ENCODE peak calls at places on chromosome 20, in four cellular contexts. Z, X, R and G are unnamed samples.

GRCh38 chr20:33663161-33664084 is 1.3 kb downstream of the C20orf144 start:
- DNase-seq in Z (peak; percentile 70), X (peak; percentile 88), R (no peak), G (peak; percentile 82)

GRCh38 chr20:51563597-51564332 is 21.2 kb upstream of the NFATC2 start:
- DNase-seq in Z (peak; percentile 68), X (peak; percentile 81), R (no peak), G (peak; percentile 73)

GRCh38 chr20:25739615-25740320 is 43.1 kb upstream of the ZNF337 start:
- DNase-seq in Z (no peak), X (no peak), R (no peak), G (no peak)

GRCh38 chr20:37523012-37523391 is 2.0 kb downstream of the NNAT start:
- DNase-seq in Z (no peak), X (no peak), R (no peak), G (no peak)

GRCh38 chr20:49377326-49377725 is 99.5 kb upstream of the ZNFX1 start:
- DNase-seq in Z (no peak), X (no peak), R (no peak), G (no peak)

GRCh38 chr20:45765307-45765910 is 26.3 kb downstream of the WFDC3 start:
- DNase-seq in Z (no peak), X (no peak), R (no peak), G (no peak)

GRCh38 chr20:416950-417800 is 9.1 kb downstream of the RBCK1 start:
- DNase-seq in Z (no peak), X (no peak), R (no peak), G (no peak)

GRCh38 chr20:40953856-40954255 is 74.8 kb upstream of the TOP1 start:
- DNase-seq in Z (no peak), X (no peak), R (no peak), G (no peak)

GRCh38 chr20:49306903-49307336 is 29.1 kb upstream of the ZNFX1 start:
- DNase-seq in Z (peak; percentile 60), X (no peak), R (no peak), G (no peak)

GRCh38 chr20:47358672-47359532 is 2.4 kb upstream of the ZMYND8 start:
- DNase-seq in Z (peak; percentile 100), X (peak; percentile 63), R (no peak), G (peak; percentile 38)
- TF ChIP-seq CREM in Z (no peak), X (peak; percentile 6), R (no peak), G (no peak)

GRCh38 chr20:35952480-35953410 is 1.6 kb downstream of the SCAND1 start:
- DNase-seq in Z (peak; percentile 66), X (peak; percentile 48), R (no peak), G (no peak)
- TF ChIP-seq SP1 in Z (no peak), X (no peak), R (no peak), G (no peak)

DNA sequence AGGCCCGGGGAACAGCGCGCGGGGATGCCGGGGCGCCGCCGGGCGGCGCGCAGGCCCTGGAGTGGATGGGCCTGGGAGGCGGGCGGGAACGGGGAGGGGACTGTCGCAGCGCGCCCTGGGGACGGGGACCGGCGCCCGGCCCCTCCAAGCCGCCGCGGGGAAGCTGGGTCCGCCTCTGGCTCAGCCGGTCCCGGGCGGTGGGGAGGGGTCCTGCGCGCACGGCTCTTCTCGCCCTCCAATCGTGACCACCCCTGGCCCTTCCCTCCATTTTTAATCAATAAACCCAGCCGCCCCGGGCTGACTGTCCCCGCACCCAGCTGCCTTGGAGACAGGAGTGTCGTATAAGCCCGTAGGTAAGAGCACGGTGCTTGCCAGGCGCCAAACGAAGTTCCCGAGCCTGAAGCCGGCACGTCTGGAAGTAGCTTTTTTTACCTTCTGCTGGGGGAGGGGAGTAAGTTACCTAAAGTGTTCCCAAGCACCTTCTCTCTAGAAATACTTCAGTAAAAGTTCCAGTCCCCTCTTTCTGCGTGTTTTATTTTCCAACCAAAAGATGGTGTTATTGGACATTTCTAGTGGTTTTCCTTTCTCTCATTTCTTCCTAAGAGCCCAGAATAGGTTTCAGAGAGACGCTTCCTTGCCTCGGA is 780 bp upstream of the TAF4 start:
- DNase-seq in Z (peak; percentile 73), X (peak; percentile 70), R (no peak), G (peak; percentile 74)
- TF ChIP-seq CREM in Z (no peak), X (no peak), R (no peak), G (no peak)

DNA sequence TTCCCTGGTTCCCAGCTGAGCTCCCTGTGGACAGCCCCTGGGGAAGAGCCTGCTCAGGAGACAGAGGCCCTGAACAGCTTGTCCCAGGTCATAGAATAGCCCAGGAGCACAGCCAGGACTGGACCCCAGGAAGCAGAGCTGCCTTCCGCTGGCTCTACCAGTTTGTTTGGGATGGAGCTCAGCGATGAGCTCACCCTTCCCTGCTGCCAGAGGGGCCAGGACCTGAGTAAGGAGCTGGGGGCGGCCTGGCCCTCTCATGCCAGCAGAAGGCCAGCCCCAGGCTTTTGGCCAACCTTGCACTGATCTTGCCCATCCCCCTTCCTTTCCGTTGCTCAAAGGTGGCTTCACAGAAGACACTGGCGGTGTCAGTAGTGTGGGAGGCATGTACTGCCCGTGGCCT is 17.5 kb downstream of the MMP24OS start:
- DNase-seq in Z (no peak), X (no peak), R (no peak), G (no peak)
- TF ChIP-seq SP1 in Z (no peak), X (no peak), R (no peak), G (no peak)

GRCh38 chr20:61797200-61797599 is 268.5 kb downstream of the TAF4 start:
- DNase-seq in Z (no peak), X (no peak), R (no peak), G (peak; percentile 25)
- TF ChIP-seq CREM in Z (no peak), X (no peak), R (no peak), G (no peak)

GRCh38 chr20:58407966-58408557 is 19.0 kb downstream of the VAPB start:
- DNase-seq in Z (no peak), X (no peak), R (peak; percentile 48), G (no peak)
- TF ChIP-seq SP1 in Z (no peak), X (no peak), R (no peak), G (no peak)

GRCh38 chr20:23087587-23088275 is 1.6 kb upstream of the CD93 start:
- DNase-seq in Z (no peak), X (peak; percentile 49), R (no peak), G (no peak)

GRCh38 chr20:23084845-23085355 is 1.2 kb downstream of the CD93 start:
- DNase-seq in Z (no peak), X (no peak), R (no peak), G (no peak)

GRCh38 chr20:23086931-23087411 is 847 bp upstream of the CD93 start:
- DNase-seq in Z (no peak), X (no peak), R (no peak), G (no peak)

GRCh38 chr20:23085415-23086055 is 589 bp downstream of the CD93 start:
- DNase-seq in Z (no peak), X (no peak), R (no peak), G (no peak)

GRCh38 chr20:23086056-23086551 is at the start of gene CD93:
- DNase-seq in Z (no peak), X (peak; percentile 17), R (no peak), G (no peak)
- TF ChIP-seq CREM in Z (no peak), X (no peak), R (no peak), G (no peak)

DNA sequence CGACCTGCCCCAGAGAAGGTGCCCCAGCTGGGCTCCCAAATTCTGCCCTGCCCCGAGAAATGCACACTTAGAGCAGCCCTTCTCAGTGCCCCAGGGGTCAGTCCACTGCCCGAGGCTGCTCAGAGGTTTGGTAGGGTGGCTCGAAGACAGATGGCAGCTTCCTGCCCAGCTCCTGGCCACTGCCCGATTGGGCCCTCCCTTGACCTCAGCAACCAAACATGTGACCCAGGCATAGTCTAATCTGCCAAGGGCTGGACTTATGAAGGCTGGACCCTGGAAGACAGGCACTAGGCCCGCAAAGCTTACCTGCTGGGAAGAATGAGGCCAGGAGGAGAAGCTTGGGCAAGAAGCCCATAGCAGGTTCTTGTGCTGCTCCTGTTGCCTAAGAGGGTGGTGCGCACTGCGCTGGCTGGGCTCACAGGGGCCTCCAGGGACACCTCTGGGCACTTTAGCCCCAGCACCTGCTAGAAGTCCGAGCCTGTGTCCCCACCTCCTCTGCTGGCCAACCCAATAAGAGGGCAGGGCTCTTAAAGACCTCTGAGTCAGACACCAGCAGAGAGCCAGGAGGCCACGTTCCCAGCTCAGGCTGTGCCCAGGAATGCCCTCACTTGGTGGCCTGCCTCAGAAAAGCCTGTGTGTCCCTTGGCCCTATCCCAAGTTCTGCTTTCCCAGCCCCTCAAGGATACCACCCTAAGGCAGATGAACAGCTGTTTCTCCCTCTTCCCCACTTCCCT is 5.5 kb downstream of the SIGLEC1 start:
- DNase-seq in Z (no peak), X (no peak), R (no peak), G (no peak)
- TF ChIP-seq SP1 in Z (no peak), X (no peak), R (no peak), G (no peak)